ENCODE peak calls at places on chromosomes 5 and 9, in ten cellular contexts. One of them, this sample, is unnamed.
A peak's percentile ranks its signal among the peaks of the same experiment; 100 is the strongest.

GRCh38 chr9:70079364-70080103 is 35.9 kb downstream of the MAMDC2 start:
- DNase-seq in DMS153: peak; percentile 91
- DNase-seq in T-helper 9 cell: no peak
- DNase-seq in activated CD8-positive, alpha-beta memory T cell treated with anti-CD3 and anti-CD28 coated beads, Interleukin-2, amount 10 ng/mL, durations not matched to agents 7 days and 5 days: no peak
- DNase-seq in chondrocyte: no peak
- DNase-seq in caudate nucleus: no peak
- DNase-seq in astrocyte of the spinal cord: no peak
- DNase-seq in fibroblast of lung: no peak
- DNase-seq in SW480: no peak
- DNase-seq in WTC11: no peak
- DNase-seq in this sample: no peak

GRCh38 chr5:3324421-3325101 is 271.1 kb upstream of the IRX1 start:
- DNase-seq in astrocyte of the spinal cord: no peak
- DNase-seq in T-helper 9 cell: no peak
- DNase-seq in WTC11: peak; percentile 38
- DNase-seq in activated CD8-positive, alpha-beta memory T cell treated with anti-CD3 and anti-CD28 coated beads, Interleukin-2, amount 10 ng/mL, durations not matched to agents 7 days and 5 days: no peak
- DNase-seq in DMS153: no peak
- DNase-seq in chondrocyte: peak; percentile 91
- DNase-seq in fibroblast of lung: no peak
- DNase-seq in SW480: no peak
- DNase-seq in caudate nucleus: no peak
- DNase-seq in this sample: no peak

GRCh38 chr5:166907314-166907713 is 1384.1 kb upstream of the WWC1 start:
- DNase-seq in SW480: no peak
- DNase-seq in chondrocyte: no peak
- DNase-seq in fibroblast of lung: peak; percentile 87
- DNase-seq in caudate nucleus: no peak
- DNase-seq in activated CD8-positive, alpha-beta memory T cell treated with anti-CD3 and anti-CD28 coated beads, Interleukin-2, amount 10 ng/mL, durations not matched to agents 7 days and 5 days: no peak
- DNase-seq in WTC11: no peak
- DNase-seq in DMS153: no peak
- DNase-seq in T-helper 9 cell: no peak
- DNase-seq in astrocyte of the spinal cord: peak; percentile 43
- DNase-seq in this sample: no peak

GRCh38 chr5:57863661-57864060 is 381.1 kb upstream of the ACTBL2 start:
- DNase-seq in activated CD8-positive, alpha-beta memory T cell treated with anti-CD3 and anti-CD28 coated beads, Interleukin-2, amount 10 ng/mL, durations not matched to agents 7 days and 5 days: no peak
- DNase-seq in WTC11: no peak
- DNase-seq in astrocyte of the spinal cord: peak; percentile 57
- DNase-seq in caudate nucleus: no peak
- DNase-seq in SW480: no peak
- DNase-seq in T-helper 9 cell: no peak
- DNase-seq in chondrocyte: no peak
- DNase-seq in DMS153: no peak
- DNase-seq in fibroblast of lung: peak; percentile 74
- DNase-seq in this sample: no peak

GRCh38 chr5:28855631-28856030 is 1817.2 kb upstream of the CDH9 start:
- DNase-seq in T-helper 9 cell: no peak
- DNase-seq in activated CD8-positive, alpha-beta memory T cell treated with anti-CD3 and anti-CD28 coated beads, Interleukin-2, amount 10 ng/mL, durations not matched to agents 7 days and 5 days: no peak
- DNase-seq in DMS153: no peak
- DNase-seq in SW480: no peak
- DNase-seq in chondrocyte: no peak
- DNase-seq in fibroblast of lung: no peak
- DNase-seq in WTC11: no peak
- DNase-seq in astrocyte of the spinal cord: peak; percentile 3
- DNase-seq in caudate nucleus: no peak
- DNase-seq in this sample: no peak

GRCh38 chr9:73780916-73781315 is 629.3 kb downstream of the ANXA1 start:
- DNase-seq in chondrocyte: no peak
- DNase-seq in DMS153: no peak
- DNase-seq in T-helper 9 cell: no peak
- DNase-seq in caudate nucleus: no peak
- DNase-seq in SW480: peak; percentile 48
- DNase-seq in WTC11: no peak
- DNase-seq in activated CD8-positive, alpha-beta memory T cell treated with anti-CD3 and anti-CD28 coated beads, Interleukin-2, amount 10 ng/mL, durations not matched to agents 7 days and 5 days: no peak
- DNase-seq in astrocyte of the spinal cord: peak; percentile 94
- DNase-seq in fibroblast of lung: peak; percentile 96
- DNase-seq in this sample: no peak

GRCh38 chr5:141513021-141513626 is 24.2 kb downstream of the PCDHGC5 start:
- DNase-seq in chondrocyte: no peak
- DNase-seq in activated CD8-positive, alpha-beta memory T cell treated with anti-CD3 and anti-CD28 coated beads, Interleukin-2, amount 10 ng/mL, durations not matched to agents 7 days and 5 days: peak; percentile 43
- DNase-seq in T-helper 9 cell: peak; percentile 8
- DNase-seq in caudate nucleus: no peak
- DNase-seq in DMS153: no peak
- DNase-seq in WTC11: peak; percentile 51
- DNase-seq in fibroblast of lung: peak; percentile 57
- DNase-seq in SW480: no peak
- DNase-seq in astrocyte of the spinal cord: peak; percentile 46
- DNase-seq in this sample: peak; percentile 72

GRCh38 chr5:154351141-154351540 is 94.7 kb upstream of the SAP30L start:
- DNase-seq in caudate nucleus: no peak
- DNase-seq in fibroblast of lung: no peak
- DNase-seq in WTC11: no peak
- DNase-seq in SW480: no peak
- DNase-seq in activated CD8-positive, alpha-beta memory T cell treated with anti-CD3 and anti-CD28 coated beads, Interleukin-2, amount 10 ng/mL, durations not matched to agents 7 days and 5 days: no peak
- DNase-seq in chondrocyte: no peak
- DNase-seq in DMS153: no peak
- DNase-seq in T-helper 9 cell: no peak
- DNase-seq in astrocyte of the spinal cord: no peak
- DNase-seq in this sample: no peak

GRCh38 chr5:105745111-105745510 is 1925.6 kb downstream of the EFNA5 start:
- DNase-seq in WTC11: no peak
- DNase-seq in caudate nucleus: no peak
- DNase-seq in activated CD8-positive, alpha-beta memory T cell treated with anti-CD3 and anti-CD28 coated beads, Interleukin-2, amount 10 ng/mL, durations not matched to agents 7 days and 5 days: no peak
- DNase-seq in SW480: no peak
- DNase-seq in chondrocyte: no peak
- DNase-seq in astrocyte of the spinal cord: no peak
- DNase-seq in T-helper 9 cell: no peak
- DNase-seq in DMS153: no peak
- DNase-seq in fibroblast of lung: no peak
- DNase-seq in this sample: no peak

GRCh38 chr9:129550199-129550839 is 70.6 kb downstream of the C9orf50 start:
- DNase-seq in astrocyte of the spinal cord: peak; percentile 89
- DNase-seq in chondrocyte: no peak
- DNase-seq in activated CD8-positive, alpha-beta memory T cell treated with anti-CD3 and anti-CD28 coated beads, Interleukin-2, amount 10 ng/mL, durations not matched to agents 7 days and 5 days: no peak
- DNase-seq in WTC11: peak; percentile 56
- DNase-seq in SW480: peak; percentile 67
- DNase-seq in fibroblast of lung: peak; percentile 83
- DNase-seq in caudate nucleus: peak; percentile 67
- DNase-seq in DMS153: no peak
- DNase-seq in T-helper 9 cell: no peak
- DNase-seq in this sample: peak; percentile 92

GRCh38 chr9:114930063-114930812 is at the start of gene TNFSF8:
- DNase-seq in SW480: no peak
- DNase-seq in DMS153: no peak
- DNase-seq in astrocyte of the spinal cord: no peak
- DNase-seq in chondrocyte: no peak
- DNase-seq in caudate nucleus: no peak
- DNase-seq in fibroblast of lung: no peak
- DNase-seq in activated CD8-positive, alpha-beta memory T cell treated with anti-CD3 and anti-CD28 coated beads, Interleukin-2, amount 10 ng/mL, durations not matched to agents 7 days and 5 days: peak; percentile 91
- DNase-seq in WTC11: no peak
- DNase-seq in T-helper 9 cell: peak; percentile 48
- DNase-seq in this sample: peak; percentile 78

GRCh38 chr5:9604416-9604815 is 25.7 kb downstream of the TAS2R1 start:
- DNase-seq in fibroblast of lung: no peak
- DNase-seq in DMS153: no peak
- DNase-seq in SW480: no peak
- DNase-seq in caudate nucleus: no peak
- DNase-seq in astrocyte of the spinal cord: no peak
- DNase-seq in WTC11: no peak
- DNase-seq in activated CD8-positive, alpha-beta memory T cell treated with anti-CD3 and anti-CD28 coated beads, Interleukin-2, amount 10 ng/mL, durations not matched to agents 7 days and 5 days: no peak
- DNase-seq in T-helper 9 cell: no peak
- DNase-seq in chondrocyte: no peak
- DNase-seq in this sample: no peak

GRCh38 chr9:15221746-15222145 is 85.3 kb downstream of the TTC39B start:
- DNase-seq in WTC11: no peak
- DNase-seq in T-helper 9 cell: no peak
- DNase-seq in caudate nucleus: no peak
- DNase-seq in chondrocyte: no peak
- DNase-seq in astrocyte of the spinal cord: no peak
- DNase-seq in activated CD8-positive, alpha-beta memory T cell treated with anti-CD3 and anti-CD28 coated beads, Interleukin-2, amount 10 ng/mL, durations not matched to agents 7 days and 5 days: no peak
- DNase-seq in DMS153: no peak
- DNase-seq in SW480: no peak
- DNase-seq in fibroblast of lung: no peak
- DNase-seq in this sample: no peak

GRCh38 chr5:74200560-74200959 is 440.0 kb downstream of the ENC1 start:
- DNase-seq in activated CD8-positive, alpha-beta memory T cell treated with anti-CD3 and anti-CD28 coated beads, Interleukin-2, amount 10 ng/mL, durations not matched to agents 7 days and 5 days: no peak
- DNase-seq in chondrocyte: no peak
- DNase-seq in SW480: no peak
- DNase-seq in DMS153: peak; percentile 68
- DNase-seq in astrocyte of the spinal cord: no peak
- DNase-seq in fibroblast of lung: no peak
- DNase-seq in WTC11: no peak
- DNase-seq in T-helper 9 cell: no peak
- DNase-seq in caudate nucleus: no peak
- DNase-seq in this sample: no peak

GRCh38 chr5:150589791-150590601 is 50.5 kb upstream of the SYNPO start:
- DNase-seq in caudate nucleus: no peak
- DNase-seq in DMS153: no peak
- DNase-seq in SW480: peak; percentile 43
- DNase-seq in activated CD8-positive, alpha-beta memory T cell treated with anti-CD3 and anti-CD28 coated beads, Interleukin-2, amount 10 ng/mL, durations not matched to agents 7 days and 5 days: no peak
- DNase-seq in fibroblast of lung: no peak
- DNase-seq in astrocyte of the spinal cord: peak; percentile 67
- DNase-seq in WTC11: peak; percentile 64
- DNase-seq in chondrocyte: peak; percentile 49
- DNase-seq in T-helper 9 cell: no peak
- DNase-seq in this sample: peak; percentile 86

GRCh38 chr5:35159370-35159742 is 70.9 kb downstream of the PRLR start:
- DNase-seq in fibroblast of lung: no peak
- DNase-seq in astrocyte of the spinal cord: no peak
- DNase-seq in DMS153: no peak
- DNase-seq in WTC11: peak; percentile 22
- DNase-seq in T-helper 9 cell: no peak
- DNase-seq in chondrocyte: no peak
- DNase-seq in activated CD8-positive, alpha-beta memory T cell treated with anti-CD3 and anti-CD28 coated beads, Interleukin-2, amount 10 ng/mL, durations not matched to agents 7 days and 5 days: no peak
- DNase-seq in caudate nucleus: no peak
- DNase-seq in SW480: no peak
- DNase-seq in this sample: no peak